ENCODE peak calls at places on chromosomes 5 and 9, in seven cellular contexts. N is heart right ventricle; F is naive thymus-derived CD4-positive, alpha-beta T cell; P is BE2C; G is spleen; V is cardiac muscle cell; B is neural progenitor cell. Y is an unnamed sample. For H3K4me1 and H3K27me3, the result is how much of the 10 kb centered on the place peaks cover.

GRCh38 chr5:66828551-66829421 is 232.6 kb downstream of the MAST4 start:
- DNase-seq in N (peak), F (peak), P (peak), G (peak), V (peak), B (peak), Y (no peak)

GRCh38 chr5:123344819-123345426 is 78.3 kb downstream of the CEP120 start:
- DNase-seq in N (peak), F (no peak), P (no peak), G (no peak), V (peak), B (peak), Y (no peak)

GRCh38 chr5:107671742-107672211 is 1.0 kb upstream of the EFNA5 start:
- DNase-seq in N (no peak), F (no peak), P (peak), G (no peak), V (peak), B (peak), Y (peak)

GRCh38 chr5:109053995-109054417 is 306.3 kb downstream of the FER start:
- DNase-seq in N (no peak), F (no peak), P (no peak), G (no peak), V (no peak), B (no peak), Y (no peak)

GRCh38 chr9:136093995-136094881 is 851 bp downstream of the NACC2 start:
- DNase-seq in N (peak), F (peak), P (peak), G (peak), V (peak), B (peak), Y (no peak)

GRCh38 chr5:102080288-102080687 is 215.8 kb downstream of the SLCO4C1 start:
- DNase-seq in N (no peak), F (no peak), P (no peak), G (no peak), V (no peak), B (no peak), Y (no peak)

GRCh38 chr5:6496207-6496584 is 47.5 kb downstream of the UBE2QL1 start:
- DNase-seq in N (no peak), F (no peak), P (no peak), G (no peak), V (no peak), B (no peak), Y (no peak)

GRCh38 chr5:958701-959571 is 49.7 kb upstream of the NKD2 start:
- DNase-seq in N (peak), F (no peak), P (no peak), G (peak), V (no peak), B (no peak), Y (peak)

GRCh38 chr5:153551537-153552079 is 61.1 kb downstream of the GRIA1 start:
- DNase-seq in N (no peak), F (no peak), P (no peak), G (no peak), V (no peak), B (peak), Y (peak)

GRCh38 chr5:170429014-170429413 is 39.8 kb upstream of the KCNMB1 start:
- DNase-seq in N (no peak), F (no peak), P (no peak), G (no peak), V (no peak), B (peak), Y (no peak)

GRCh38 chr9:136567651-136568287 is 21.9 kb upstream of the NOTCH1 start:
- DNase-seq in N (peak), F (no peak), P (no peak), G (no peak), V (no peak), B (peak), Y (peak)

GRCh38 chr9:109815366-109815947 is 35.5 kb downstream of the PALM2AKAP2 start:
- DNase-seq in N (no peak), F (no peak), P (no peak), G (no peak), V (no peak), B (no peak), Y (no peak)

GRCh38 chr9:20552874-20553624 is 69.2 kb downstream of the MLLT3 start:
- DNase-seq in N (no peak), F (no peak), P (no peak), G (no peak), V (no peak), B (no peak), Y (no peak)

GRCh38 chr5:108339220-108339619 is 42.7 kb downstream of the FBXL17 start:
- DNase-seq in N (no peak), F (no peak), P (no peak), G (no peak), V (no peak), B (no peak), Y (no peak)

GRCh38 chr5:73278693-73279092 is 105.7 kb downstream of the TMEM174 start:
- DNase-seq in N (no peak), F (no peak), P (no peak), G (no peak), V (no peak), B (no peak), Y (peak)

GRCh38 chr5:34694012-34694411 is 37.9 kb downstream of the RAI14 start:
- DNase-seq in N (no peak), F (no peak), P (no peak), G (no peak), V (no peak), B (no peak), Y (no peak)

GRCh38 chr5:108753877-108754276 is 6.2 kb downstream of the FER start:
- DNase-seq in N (no peak), F (no peak), P (no peak), G (no peak), V (no peak), B (no peak), Y (no peak)

GRCh38 chr5:132056610-132057497 is 3.6 kb upstream of the IL3 start:
- DNase-seq in N (no peak), F (no peak), P (no peak), G (peak), V (no peak), B (no peak), Y (peak)

GRCh38 chr9:34601883-34602570 is 9.9 kb downstream of the RPP25L start:
- DNase-seq in N (no peak), F (no peak), P (no peak), G (no peak), V (no peak), B (no peak), Y (no peak)

GRCh38 chr5:120886351-120886860 is 422.3 kb downstream of the PRR16 start:
- DNase-seq in N (no peak), F (no peak), P (no peak), G (peak), V (no peak), B (no peak), Y (no peak)

GRCh38 chr9:128998462-128998861 is 29.7 kb downstream of the SH3GLB2 start:
- DNase-seq in N (no peak), F (no peak), P (no peak), G (no peak), V (no peak), B (no peak), Y (no peak)
- H3K4me1 ChIP-seq in N (under half), F (under half), P (under half), G (under half), V (under half), B (under half), Y (under half)

GRCh38 chr9:19154135-19154612 is 26.9 kb upstream of the PLIN2 start:
- DNase-seq in N (peak), F (no peak), P (peak), G (no peak), V (no peak), B (no peak), Y (no peak)

GRCh38 chr9:19149230-19149629 is 21.9 kb upstream of the PLIN2 start:
- DNase-seq in N (no peak), F (no peak), P (no peak), G (no peak), V (no peak), B (no peak), Y (no peak)

GRCh38 chr9:19148170-19148569 is 20.9 kb upstream of the PLIN2 start:
- DNase-seq in N (no peak), F (no peak), P (no peak), G (no peak), V (no peak), B (no peak), Y (no peak)

GRCh38 chr9:19155106-19155999 is 28.1 kb upstream of the PLIN2 start:
- DNase-seq in N (no peak), F (no peak), P (no peak), G (peak), V (no peak), B (no peak), Y (no peak)

GRCh38 chr9:19151425-19152159 is 24.3 kb upstream of the PLIN2 start:
- DNase-seq in N (no peak), F (no peak), P (no peak), G (no peak), V (no peak), B (no peak), Y (no peak)
- H3K4me3 ChIP-seq in N (no peak), F (no peak), P (no peak), G (no peak), V (no peak), B (no peak), Y (no peak)

DNA sequence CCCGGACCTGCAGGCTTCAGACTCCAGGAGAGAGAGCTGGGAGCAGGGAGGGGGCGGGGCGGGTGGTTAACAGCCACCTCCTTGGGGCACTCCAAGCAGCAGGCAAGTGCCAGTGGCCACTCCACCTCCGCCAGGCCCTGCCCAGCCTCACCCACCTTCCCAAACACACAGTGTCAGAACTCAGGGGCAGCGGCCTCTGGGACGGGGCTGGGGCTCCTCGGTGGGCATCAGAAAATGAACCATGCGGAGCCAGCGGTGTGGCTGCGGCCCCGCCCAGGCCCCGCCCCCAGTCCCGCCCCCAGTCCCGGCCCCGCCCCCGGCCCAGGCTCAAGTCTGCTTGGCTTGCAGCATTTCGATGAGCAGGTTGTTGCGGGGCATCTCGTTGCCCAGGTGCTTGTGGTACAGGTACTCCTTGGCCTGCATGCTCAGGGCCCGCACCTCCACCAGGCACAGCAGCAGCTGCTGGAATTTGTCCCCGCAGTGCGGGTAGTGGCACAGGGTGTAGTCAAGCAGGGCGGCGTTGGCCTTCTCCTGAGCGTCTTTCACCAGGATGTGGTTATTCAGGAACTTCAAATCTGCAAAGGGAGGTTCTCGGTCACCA is 24.7 kb downstream of the NR5A1 start:
- DNase-seq in N (no peak), F (no peak), P (peak), G (no peak), V (no peak), B (peak), Y (no peak)
- H3K27me3 ChIP-seq in N (half or more), F (under half), P (under half), G (under half), V (under half), B (under half), Y (under half)

GRCh38 chr5:57445006-57445714 is 37.5 kb downstream of the ACTBL2 start:
- DNase-seq in N (no peak), F (no peak), P (no peak), G (no peak), V (peak), B (no peak), Y (no peak)
- H3K4me1 ChIP-seq in N (under half), F (under half), P (under half), G (under half), V (under half), B (under half), Y (under half)

DNA sequence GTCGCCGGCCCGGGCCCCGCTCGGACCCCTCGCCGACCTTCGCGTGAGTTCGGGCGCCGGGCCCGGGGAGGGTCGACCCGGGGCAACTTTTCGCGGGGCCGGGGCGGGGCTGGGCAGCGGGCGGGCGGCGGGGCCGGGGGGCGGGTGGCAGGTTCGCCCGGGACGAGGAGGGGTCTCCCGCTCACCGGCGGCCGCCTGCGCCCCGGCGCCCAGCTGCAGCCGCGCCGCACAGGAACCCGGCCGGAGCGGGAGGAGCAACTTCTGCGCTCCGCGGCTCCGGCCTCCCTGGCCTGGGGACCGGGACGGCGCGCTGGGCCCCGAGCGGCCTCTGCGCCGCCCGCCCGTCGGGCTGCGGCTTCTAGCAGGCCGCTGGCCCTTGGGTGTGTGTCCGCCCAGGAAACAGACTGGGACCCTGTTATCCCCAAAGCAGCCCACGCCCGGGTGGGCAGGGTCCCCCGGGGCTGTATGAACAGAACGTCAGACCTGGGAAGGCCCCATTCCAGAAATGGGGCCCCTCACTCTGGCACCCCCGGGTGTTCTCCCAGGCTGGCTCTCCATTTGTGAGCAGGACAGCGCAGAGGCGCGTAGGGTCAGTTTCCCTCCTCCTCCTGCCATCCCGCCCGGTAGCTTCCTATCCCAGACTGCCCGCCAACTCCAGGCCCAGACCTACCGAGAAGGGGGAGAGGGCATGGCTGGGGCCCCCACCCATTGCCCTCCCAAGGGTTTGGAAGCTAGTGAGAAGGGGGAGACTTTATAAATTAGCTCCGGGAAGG is 685 bp downstream of the RXRA start:
- DNase-seq in N (no peak), F (no peak), P (peak), G (peak), V (peak), B (peak), Y (no peak)
- H3K4me3 ChIP-seq in N (peak), F (peak), P (peak), G (peak), V (peak), B (peak), Y (peak)